ENCODE peak calls at places on chromosome 10, in five cellular contexts. B is K562, F is HL-60, E is HCT116, J is GM12878. G is an unnamed sample.
A peak's percentile ranks its signal among the peaks of the same experiment; 100 is the strongest.

GRCh38 chr10:49273626-49274025 is 25.3 kb upstream of the C10orf71 start:
- DNase-seq in B (no peak), F (no peak), E (no peak), J (no peak), G (no peak)

GRCh38 chr10:31754803-31755624 is 173.6 kb downstream of the ARHGAP12 start:
- DNase-seq in B (no peak), F (no peak), E (no peak), J (no peak), G (peak; percentile 91)

GRCh38 chr10:89837173-89838001 is 136.0 kb downstream of the KIF20B start:
- DNase-seq in B (peak; percentile 13), F (no peak), E (no peak), J (no peak), G (peak; percentile 48)

GRCh38 chr10:132677096-132677904 is 108.6 kb downstream of the NKX6-2 start:
- DNase-seq in B (no peak), F (no peak), E (no peak), J (no peak), G (no peak)

GRCh38 chr10:118590334-118590733 is 5.1 kb downstream of the PRLHR start:
- DNase-seq in B (no peak), F (no peak), E (no peak), J (no peak), G (no peak)

GRCh38 chr10:13517675-13518074 is 11.1 kb downstream of the BEND7 start:
- DNase-seq in B (no peak), F (no peak), E (no peak), J (no peak), G (no peak)

GRCh38 chr10:77943086-77943901 is 16.7 kb upstream of the DLG5 start:
- DNase-seq in B (no peak), F (no peak), E (peak; percentile 57), J (no peak), G (peak; percentile 63)

GRCh38 chr10:34061846-34062245 is 727.4 kb upstream of the NRP1 start:
- DNase-seq in B (no peak), F (no peak), E (no peak), J (no peak), G (no peak)

GRCh38 chr10:9992656-9993055 is 1025.0 kb upstream of the CELF2 start:
- DNase-seq in B (no peak), F (no peak), E (no peak), J (no peak), G (peak; percentile 56)

GRCh38 chr10:129945941-129946760 is 17.9 kb downstream of the EBF3 start:
- DNase-seq in B (no peak), F (no peak), E (no peak), J (no peak), G (no peak)

GRCh38 chr10:129491123-129491734 is 24.2 kb downstream of the MGMT start:
- DNase-seq in B (no peak), F (no peak), E (peak; percentile 24), J (no peak), G (peak; percentile 48)

GRCh38 chr10:111835562-111835961 is 348.0 kb downstream of the GPAM start:
- DNase-seq in B (no peak), F (no peak), E (no peak), J (no peak), G (no peak)

GRCh38 chr10:131943021-131943814 is 38.5 kb downstream of the BNIP3 start:
- DNase-seq in B (peak; percentile 60), F (no peak), E (no peak), J (no peak), G (peak; percentile 78)

GRCh38 chr10:112991888-112992491 is 41.9 kb downstream of the TCF7L2 start:
- DNase-seq in B (no peak), F (no peak), E (no peak), J (no peak), G (no peak)

GRCh38 chr10:52682766-52683165 is 89.8 kb downstream of the MBL2 start:
- DNase-seq in B (no peak), F (no peak), E (no peak), J (no peak), G (no peak)

GRCh38 chr10:30095811-30096422 is 36.5 kb upstream of the JCAD start:
- DNase-seq in B (no peak), F (no peak), E (no peak), J (no peak), G (no peak)

GRCh38 chr10:34206078-34206477 is 609.0 kb downstream of the PARD3 start:
- DNase-seq in B (peak; percentile 6), F (no peak), E (no peak), J (no peak), G (no peak)

GRCh38 chr10:119401671-119402395 is 140.7 kb downstream of the RGS10 start:
- DNase-seq in B (peak; percentile 14), F (no peak), E (peak; percentile 53), J (no peak), G (no peak)

GRCh38 chr10:1572519-1573333 is 164.6 kb downstream of the ADARB2 start:
- DNase-seq in B (no peak), F (no peak), E (no peak), J (no peak), G (no peak)

GRCh38 chr10:32104181-32104580 is 48.0 kb upstream of the KIF5B start:
- DNase-seq in B (no peak), F (no peak), E (no peak), J (no peak), G (no peak)

GRCh38 chr10:114492351-114493037 is 88.2 kb upstream of the AFAP1L2 start:
- DNase-seq in B (no peak), F (no peak), E (no peak), J (no peak), G (no peak)

DNA sequence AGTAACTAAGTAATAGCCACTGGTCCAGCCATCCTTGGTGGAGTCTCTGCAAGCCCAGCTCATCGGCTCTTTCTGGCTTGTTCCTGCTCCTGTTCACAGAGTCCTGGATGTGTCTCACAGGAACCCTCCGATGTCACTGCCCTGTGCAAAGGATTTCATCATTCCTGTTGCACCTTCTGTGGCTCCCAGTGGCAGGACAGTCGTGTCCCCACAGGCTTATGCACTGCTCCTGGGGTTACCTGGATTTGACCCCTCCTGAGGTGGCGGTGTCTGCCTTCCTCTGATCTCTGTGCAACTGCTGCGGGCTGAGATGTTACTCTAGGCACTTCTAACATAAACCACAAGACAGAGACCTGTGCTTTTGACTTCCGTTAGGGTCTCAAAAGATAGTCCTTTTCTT is 30.6 kb downstream of the APBB1IP start:
- DNase-seq in B (no peak), F (no peak), E (no peak), J (no peak), G (no peak)
- TF ChIP-seq REST in B (no peak), F (no peak), E (no peak), J (no peak), G (no peak)

GRCh38 chr10:101772895-101773761 is 2.8 kb downstream of the FGF8 start:
- DNase-seq in B (no peak), F (no peak), E (no peak), J (no peak), G (peak; percentile 43)
- H3K27me3 ChIP-seq in B (peaks cover 4% of the 10 kb centered on the region), F (peaks cover 43% of the 10 kb centered on the region), E (no peaks in the 10 kb centered on the region), J (peaks cover 20% of the 10 kb centered on the region), G (peaks cover 64% of the 10 kb centered on the region)

GRCh38 chr10:14584643-14585042 is 190.1 kb downstream of the FAM107B start:
- DNase-seq in B (no peak), F (no peak), E (no peak), J (no peak), G (peak; percentile 12)

GRCh38 chr10:14581553-14581952 is 193.1 kb downstream of the FAM107B start:
- DNase-seq in B (no peak), F (no peak), E (no peak), J (no peak), G (no peak)

GRCh38 chr10:14585287-14586193 is 189.2 kb downstream of the FAM107B start:
- DNase-seq in B (no peak), F (no peak), E (no peak), J (no peak), G (peak; percentile 36)

GRCh38 chr10:14583967-14584366 is 190.7 kb downstream of the FAM107B start:
- DNase-seq in B (no peak), F (no peak), E (no peak), J (no peak), G (no peak)

GRCh38 chr10:14583252-14583651 is 191.4 kb downstream of the FAM107B start:
- DNase-seq in B (no peak), F (no peak), E (no peak), J (no peak), G (no peak)
- TF ChIP-seq REST in B (no peak), F (no peak), E (no peak), J (no peak), G (no peak)

DNA sequence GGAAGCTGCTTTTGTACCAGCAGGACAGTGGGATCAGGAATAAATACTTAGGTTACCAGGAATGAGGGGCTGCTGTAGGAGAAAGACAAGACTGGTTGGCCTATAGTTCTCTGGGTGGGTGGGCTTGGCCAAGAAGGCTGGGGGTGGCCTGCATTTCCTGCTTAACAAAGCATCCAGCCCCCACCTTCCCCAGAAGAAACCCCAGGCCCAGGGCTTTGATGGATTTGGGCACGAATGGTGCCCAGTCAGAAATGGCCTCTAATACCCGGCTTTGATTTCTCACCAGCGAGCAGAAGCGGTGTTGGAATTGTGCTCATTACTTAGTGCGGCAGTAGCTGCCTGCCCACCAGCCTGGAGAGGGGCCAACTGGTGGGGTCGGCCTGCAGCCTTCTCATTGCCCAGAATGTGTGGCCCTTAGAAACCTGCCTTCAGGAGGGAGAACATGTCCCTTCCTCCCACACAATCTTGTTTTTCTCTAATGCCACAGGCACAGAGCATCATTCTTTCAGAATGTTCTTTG is 2.3 kb downstream of the UNC5B start:
- DNase-seq in B (no peak), F (no peak), E (no peak), J (no peak), G (no peak)
- H3K27me3 ChIP-seq in B (peaks cover 26% of the 10 kb centered on the region), F (peaks cover 23% of the 10 kb centered on the region), E (peaks cover 23% of the 10 kb centered on the region), J (peaks cover 18% of the 10 kb centered on the region), G (peaks cover 47% of the 10 kb centered on the region)

DNA sequence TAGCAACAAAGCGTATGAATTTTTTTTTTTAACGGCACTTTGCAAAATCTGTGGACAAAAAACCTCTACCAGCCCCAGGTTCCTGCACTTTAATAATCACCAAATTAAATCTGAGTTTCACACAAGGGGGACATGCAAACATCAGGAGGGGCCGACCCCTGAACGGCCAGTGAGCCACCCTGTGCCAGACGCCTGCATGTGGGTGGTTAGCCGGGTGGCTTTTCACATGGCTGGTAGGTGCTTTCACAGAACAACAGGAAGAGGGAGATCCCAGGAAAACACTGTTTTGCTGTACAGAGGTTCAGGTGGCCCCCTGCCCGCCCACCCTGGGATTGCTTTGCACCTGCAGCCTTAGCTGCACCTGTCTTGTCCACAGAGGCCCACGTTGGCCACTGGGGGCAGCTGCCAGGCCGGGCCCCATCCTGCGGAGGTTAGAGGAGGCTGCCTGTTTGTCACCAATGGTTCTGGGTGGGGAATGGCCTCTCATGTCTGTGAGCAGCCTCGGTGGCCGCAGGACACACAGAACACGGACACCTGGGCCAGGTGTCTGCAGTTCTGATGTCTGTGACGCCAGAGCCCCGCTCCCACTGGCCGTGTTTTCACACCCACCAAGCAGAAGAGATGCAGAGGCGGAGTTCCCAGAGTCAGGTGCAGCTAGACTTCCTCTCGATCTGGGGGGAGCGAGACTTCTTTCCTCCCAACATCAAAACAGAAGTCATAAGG is 107.7 kb downstream of the FAM53B start:
- DNase-seq in B (no peak), F (no peak), E (no peak), J (no peak), G (no peak)
- TF ChIP-seq REST in B (no peak), F (no peak), E (no peak), J (no peak), G (no peak)